ENCODE peak calls at places on chromosome 10, in nine cellular contexts. Z is mammary epithelial cell, P is psoas muscle, W is colonic mucosa, L is stomach, O is AG04450, A is tibial nerve, G is HCT116, Y is fibroblast of lung. K is an unnamed sample.

GRCh38 chr10:110672580-110672919 is 28.4 kb downstream of the RBM20 start:
- DNase-seq in Z (no peak), P (no peak), W (no peak), L (no peak), O (no peak), A (no peak), G (no peak), Y (no peak), K (no peak)

GRCh38 chr10:7417103-7417623 is 6.3 kb upstream of the SFMBT2 start:
- DNase-seq in Z (no peak), P (no peak), W (no peak), L (no peak), O (peak; percentile 7), A (no peak), G (peak; percentile 18), Y (peak; percentile 41), K (no peak)

GRCh38 chr10:81502677-81503359 is 372.2 kb upstream of the NRG3 start:
- DNase-seq in Z (no peak), P (no peak), W (no peak), L (no peak), O (no peak), A (no peak), G (no peak), Y (no peak), K (no peak)

GRCh38 chr10:125048101-125048864 is 106.4 kb downstream of the ZRANB1 start:
- DNase-seq in Z (peak; percentile 74), P (peak; percentile 87), W (peak; percentile 90), L (peak; percentile 90), O (peak; percentile 76), A (peak; percentile 81), G (peak; percentile 88), Y (peak; percentile 84), K (peak; percentile 91)

GRCh38 chr10:71218046-71218832 is 5.9 kb downstream of the UNC5B start:
- DNase-seq in Z (peak; percentile 83), P (no peak), W (no peak), L (peak; percentile 35), O (no peak), A (no peak), G (peak; percentile 36), Y (peak; percentile 84), K (no peak)

GRCh38 chr10:83760142-83760541 is 379.2 kb upstream of the GHITM start:
- DNase-seq in Z (no peak), P (no peak), W (no peak), L (no peak), O (no peak), A (no peak), G (no peak), Y (no peak), K (no peak)

GRCh38 chr10:119769886-119770285 is 44.0 kb downstream of the INPP5F start:
- DNase-seq in Z (peak; percentile 81), P (no peak), W (no peak), L (no peak), O (no peak), A (no peak), G (no peak), Y (peak; percentile 78), K (no peak)

GRCh38 chr10:3964516-3964915 is 179.5 kb upstream of the KLF6 start:
- DNase-seq in Z (no peak), P (no peak), W (no peak), L (no peak), O (no peak), A (no peak), G (no peak), Y (no peak), K (no peak)

GRCh38 chr10:93515963-93516450 is 19.6 kb downstream of the CEP55 start:
- DNase-seq in Z (no peak), P (no peak), W (no peak), L (no peak), O (no peak), A (no peak), G (no peak), Y (no peak), K (no peak)

GRCh38 chr10:78302989-78303854 is 269.6 kb downstream of the RPS24 start:
- DNase-seq in Z (peak; percentile 88), P (peak; percentile 96), W (peak; percentile 95), L (peak; percentile 96), O (peak; percentile 57), A (peak; percentile 89), G (peak; percentile 85), Y (peak; percentile 84), K (peak; percentile 97)

GRCh38 chr10:28842321-28842720 is 165.0 kb downstream of the BAMBI start:
- DNase-seq in Z (no peak), P (no peak), W (no peak), L (no peak), O (no peak), A (no peak), G (no peak), Y (peak; percentile 93), K (no peak)

GRCh38 chr10:17115683-17116082 is 13.9 kb downstream of the CUBN start:
- DNase-seq in Z (no peak), P (no peak), W (no peak), L (no peak), O (no peak), A (no peak), G (peak; percentile 18), Y (peak; percentile 66), K (no peak)

GRCh38 chr10:91378061-91378460 is 32.1 kb upstream of the HECTD2 start:
- DNase-seq in Z (peak; percentile 81), P (no peak), W (no peak), L (no peak), O (no peak), A (no peak), G (no peak), Y (peak; percentile 89), K (no peak)

GRCh38 chr10:14625210-14625621 is 149.5 kb downstream of the FAM107B start:
- DNase-seq in Z (no peak), P (no peak), W (no peak), L (no peak), O (no peak), A (no peak), G (no peak), Y (no peak), K (no peak)

GRCh38 chr10:30637881-30638467 is 8.4 kb upstream of the LYZL2 start:
- DNase-seq in Z (peak; percentile 83), P (no peak), W (no peak), L (no peak), O (peak; percentile 68), A (no peak), G (peak; percentile 62), Y (peak; percentile 94), K (no peak)

GRCh38 chr10:17021661-17022060 is 108.0 kb downstream of the CUBN start:
- DNase-seq in Z (no peak), P (no peak), W (no peak), L (no peak), O (no peak), A (no peak), G (no peak), Y (peak; percentile 28), K (no peak)

GRCh38 chr10:15518256-15518655 is 147.2 kb upstream of the FAM171A1 start:
- DNase-seq in Z (peak; percentile 83), P (no peak), W (no peak), L (no peak), O (no peak), A (no peak), G (no peak), Y (peak; percentile 21), K (no peak)

GRCh38 chr10:121284952-121285351 is 313.3 kb downstream of the FGFR2 start:
- DNase-seq in Z (peak; percentile 35), P (no peak), W (no peak), L (no peak), O (no peak), A (no peak), G (no peak), Y (no peak), K (no peak)

DNA sequence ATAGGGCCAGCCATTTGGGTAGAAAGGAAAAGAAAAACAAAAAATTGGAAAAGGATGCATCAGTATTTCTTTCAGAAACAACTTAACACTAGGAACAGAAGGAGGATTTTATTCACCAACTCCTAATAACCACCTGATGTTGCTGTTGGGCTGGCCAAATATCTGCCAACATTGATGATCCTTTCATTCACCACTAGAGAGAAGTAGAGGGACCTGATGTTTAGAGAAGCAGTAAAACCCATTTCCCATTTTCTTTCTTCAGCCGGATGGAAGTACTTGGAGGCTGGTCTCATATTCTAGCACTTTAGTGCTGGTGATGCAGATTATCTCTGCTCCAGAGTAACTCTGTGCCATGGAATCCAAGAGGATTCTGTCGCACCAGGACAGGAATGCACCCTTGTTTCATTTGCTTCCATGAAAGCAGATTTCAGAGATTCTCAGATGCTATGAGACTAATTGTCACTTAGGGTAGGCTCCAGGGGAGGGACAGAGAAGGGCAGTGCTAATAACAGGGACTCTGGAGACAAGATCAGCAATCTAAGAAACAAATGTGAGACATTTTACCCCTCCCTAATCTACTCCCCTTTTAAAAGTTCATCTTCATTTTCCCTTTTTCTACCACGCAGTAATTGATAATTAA is 3.1 kb downstream of the KLLN start:
- DNase-seq in Z (peak; percentile 68), P (no peak), W (no peak), L (no peak), O (no peak), A (peak; percentile 39), G (no peak), Y (peak; percentile 65), K (peak; percentile 29)
- H3K27ac ChIP-seq in Z (no peak overlapping the region), P (peak overlapping the region; percentile 94), W (no peak overlapping the region), L (no peak overlapping the region), O (no peak overlapping the region), A (no peak overlapping the region), G (no peak overlapping the region), Y (no peak overlapping the region), K (no peak overlapping the region)

GRCh38 chr10:1420663-1421362 is 316.5 kb downstream of the ADARB2 start:
- DNase-seq in Z (peak; percentile 31), P (peak; percentile 28), W (peak; percentile 56), L (peak; percentile 81), O (no peak), A (peak; percentile 30), G (peak; percentile 40), Y (no peak), K (peak; percentile 46)
- H3K4me3 ChIP-seq in Z (no peak overlapping the region), P (no peak overlapping the region), W (no peak overlapping the region), L (peak overlapping the region; percentile 32), O (no peak overlapping the region), A (no peak overlapping the region), G (peak overlapping the region; percentile 31), Y (no peak overlapping the region), K (no peak overlapping the region)

GRCh38 chr10:58068809-58069208 is 198.9 kb downstream of the IPMK start:
- DNase-seq in Z (no peak), P (no peak), W (no peak), L (no peak), O (no peak), A (no peak), G (no peak), Y (no peak), K (no peak)
- TF ChIP-seq CTCF in Z (no peak), P (no peak), W (no peak), L (no peak), O (no peak), A (no peak), G (no peak), Y (no peak), K (no peak)

DNA sequence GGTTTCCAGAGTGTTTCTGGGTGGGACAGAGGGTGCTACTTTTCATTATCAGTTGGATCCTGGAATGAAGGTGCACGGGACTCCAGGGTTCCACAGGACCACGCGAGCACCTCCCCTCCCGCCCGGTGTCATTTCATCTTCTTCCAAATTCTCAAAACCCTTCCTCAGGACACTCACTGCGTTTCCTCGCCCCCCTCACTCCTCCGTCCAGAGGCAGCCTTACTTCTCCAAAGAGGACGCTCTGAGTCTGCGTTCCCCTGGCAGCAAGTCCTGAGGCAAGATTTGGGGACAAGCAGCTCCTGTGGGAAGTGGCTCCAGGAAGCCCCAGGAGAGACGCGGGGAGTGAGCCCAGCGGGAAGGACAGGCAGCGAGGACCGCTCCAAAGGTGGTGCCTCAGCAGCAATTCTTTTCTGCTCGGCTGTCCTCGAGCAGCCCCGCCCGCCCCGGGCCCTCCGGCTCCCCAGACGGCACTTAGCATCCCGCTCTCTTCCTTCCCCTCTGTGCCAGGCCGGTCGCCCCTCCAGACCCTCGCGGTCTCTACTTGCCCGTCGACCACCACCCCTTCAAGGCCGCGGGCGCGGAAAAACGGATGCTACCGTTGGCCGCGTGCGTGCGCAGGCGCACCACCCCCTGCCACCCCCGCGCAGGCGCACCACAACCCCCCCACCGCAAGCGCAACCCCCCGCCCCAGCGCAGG is 586 bp upstream of the LRRC27 start:
- DNase-seq in Z (no peak), P (no peak), W (no peak), L (no peak), O (no peak), A (no peak), G (no peak), Y (no peak), K (no peak)
- H3K27ac ChIP-seq in Z (peak overlapping the region; percentile 40), P (peak overlapping the region; percentile 82), W (peak overlapping the region; percentile 77), L (peak overlapping the region; percentile 68), O (peak overlapping the region; percentile 65), A (peak overlapping the region; percentile 83), G (peak overlapping the region; percentile 85), Y (peak overlapping the region; percentile 86), K (peak overlapping the region; percentile 93)

K was measured in WERI-Rb-1.